ENCODE peak calls at places on chromosomes 1 and 21, in seven cellular contexts. One of them, this sample, is unnamed.
A peak's percentile ranks its signal among the peaks of the same experiment; 100 is the strongest.

GRCh38 chr1:31943546-31944184 is 5.5 kb upstream of the PTP4A2 start:
- DNase-seq in psoas muscle: no peak
- DNase-seq in left colon: no peak
- DNase-seq in NCI-H345: no peak
- DNase-seq in kidney glomerular epithelial cell: no peak
- DNase-seq in NCI-H2029: no peak
- DNase-seq in mesendoderm: no peak
- DNase-seq in this sample: peak; percentile 84

GRCh38 chr1:38815903-38816627 is 43.5 kb downstream of the RRAGC start:
- DNase-seq in mesendoderm: no peak
- DNase-seq in psoas muscle: no peak
- DNase-seq in NCI-H2029: no peak
- DNase-seq in NCI-H345: no peak
- DNase-seq in left colon: no peak
- DNase-seq in kidney glomerular epithelial cell: peak; percentile 27
- DNase-seq in this sample: peak; percentile 77

GRCh38 chr1:39205102-39205780 is 746 bp downstream of the MACF1 start:
- DNase-seq in left colon: no peak
- DNase-seq in NCI-H2029: no peak
- DNase-seq in mesendoderm: peak; percentile 84
- DNase-seq in NCI-H345: no peak
- DNase-seq in kidney glomerular epithelial cell: peak; percentile 66
- DNase-seq in psoas muscle: peak; percentile 58
- DNase-seq in this sample: peak; percentile 87

GRCh38 chr21:27564684-27565280 is 597.9 kb upstream of the ADAMTS5 start:
- DNase-seq in kidney glomerular epithelial cell: peak; percentile 66
- DNase-seq in psoas muscle: no peak
- DNase-seq in NCI-H345: no peak
- DNase-seq in mesendoderm: peak; percentile 65
- DNase-seq in left colon: no peak
- DNase-seq in NCI-H2029: no peak
- DNase-seq in this sample: peak; percentile 13

GRCh38 chr1:214004795-214005194 is 17.0 kb downstream of the PROX1 start:
- DNase-seq in NCI-H345: no peak
- DNase-seq in psoas muscle: no peak
- DNase-seq in left colon: no peak
- DNase-seq in kidney glomerular epithelial cell: no peak
- DNase-seq in mesendoderm: no peak
- DNase-seq in NCI-H2029: no peak
- DNase-seq in this sample: no peak

GRCh38 chr1:50491142-50491541 is 67.9 kb upstream of the DMRTA2 start:
- DNase-seq in mesendoderm: no peak
- DNase-seq in left colon: no peak
- DNase-seq in psoas muscle: no peak
- DNase-seq in kidney glomerular epithelial cell: no peak
- DNase-seq in NCI-H2029: no peak
- DNase-seq in NCI-H345: no peak
- DNase-seq in this sample: peak; percentile 40

GRCh38 chr1:156336242-156336641 is 1.9 kb downstream of the CCT3 start:
- DNase-seq in psoas muscle: no peak
- DNase-seq in left colon: no peak
- DNase-seq in NCI-H345: no peak
- DNase-seq in kidney glomerular epithelial cell: no peak
- DNase-seq in NCI-H2029: no peak
- DNase-seq in mesendoderm: peak; percentile 13
- DNase-seq in this sample: no peak

GRCh38 chr1:20472860-20473711 is 12.9 kb downstream of the CAMK2N1 start:
- DNase-seq in NCI-H2029: no peak
- DNase-seq in mesendoderm: peak; percentile 87
- DNase-seq in left colon: peak; percentile 81
- DNase-seq in kidney glomerular epithelial cell: peak; percentile 36
- DNase-seq in NCI-H345: no peak
- DNase-seq in psoas muscle: peak; percentile 82
- DNase-seq in this sample: peak; percentile 29

GRCh38 chr1:209389258-209389657 is 194.3 kb upstream of the CAMK1G start:
- DNase-seq in mesendoderm: peak; percentile 60
- DNase-seq in NCI-H2029: no peak
- DNase-seq in left colon: no peak
- DNase-seq in NCI-H345: no peak
- DNase-seq in kidney glomerular epithelial cell: peak; percentile 94
- DNase-seq in psoas muscle: no peak
- DNase-seq in this sample: no peak

GRCh38 chr21:35045539-35046222 is 3.4 kb downstream of the RUNX1 start:
- DNase-seq in psoas muscle: no peak
- DNase-seq in NCI-H345: no peak
- DNase-seq in kidney glomerular epithelial cell: no peak
- DNase-seq in NCI-H2029: no peak
- DNase-seq in left colon: no peak
- DNase-seq in mesendoderm: no peak
- DNase-seq in this sample: no peak

GRCh38 chr1:162857850-162858249 is 3.1 kb downstream of the CCDC190 start:
- DNase-seq in NCI-H345: no peak
- DNase-seq in kidney glomerular epithelial cell: peak; percentile 59
- DNase-seq in left colon: no peak
- DNase-seq in mesendoderm: no peak
- DNase-seq in psoas muscle: no peak
- DNase-seq in NCI-H2029: no peak
- DNase-seq in this sample: no peak

GRCh38 chr1:200040516-200041138 is 13.1 kb downstream of the NR5A2 start:
- DNase-seq in NCI-H2029: no peak
- DNase-seq in NCI-H345: no peak
- DNase-seq in psoas muscle: no peak
- DNase-seq in left colon: peak; percentile 60
- DNase-seq in kidney glomerular epithelial cell: no peak
- DNase-seq in mesendoderm: peak; percentile 83
- DNase-seq in this sample: no peak

GRCh38 chr1:77888071-77888428 is 374 bp upstream of the NEXN start:
- DNase-seq in psoas muscle: no peak
- DNase-seq in NCI-H345: no peak
- DNase-seq in kidney glomerular epithelial cell: peak; percentile 16
- DNase-seq in left colon: no peak
- DNase-seq in NCI-H2029: no peak
- DNase-seq in mesendoderm: no peak
- DNase-seq in this sample: no peak

GRCh38 chr1:158113759-158114127 is 67.0 kb upstream of the CD1D start:
- DNase-seq in psoas muscle: no peak
- DNase-seq in mesendoderm: no peak
- DNase-seq in NCI-H345: no peak
- DNase-seq in kidney glomerular epithelial cell: no peak
- DNase-seq in left colon: no peak
- DNase-seq in NCI-H2029: no peak
- DNase-seq in this sample: no peak

GRCh38 chr1:52595061-52595460 is 7.1 kb upstream of the GPX7 start:
- DNase-seq in mesendoderm: no peak
- DNase-seq in NCI-H345: no peak
- DNase-seq in NCI-H2029: no peak
- DNase-seq in left colon: no peak
- DNase-seq in kidney glomerular epithelial cell: no peak
- DNase-seq in psoas muscle: no peak
- DNase-seq in this sample: no peak

GRCh38 chr1:219442575-219442974 is 170.3 kb downstream of the ZC3H11B start:
- DNase-seq in left colon: no peak
- DNase-seq in kidney glomerular epithelial cell: no peak
- DNase-seq in mesendoderm: no peak
- DNase-seq in NCI-H2029: no peak
- DNase-seq in NCI-H345: no peak
- DNase-seq in psoas muscle: no peak
- DNase-seq in this sample: no peak

GRCh38 chr1:153552335-153552734 is 3.3 kb upstream of the S100A3 start:
- DNase-seq in mesendoderm: no peak
- DNase-seq in NCI-H345: no peak
- DNase-seq in left colon: no peak
- DNase-seq in NCI-H2029: no peak
- DNase-seq in kidney glomerular epithelial cell: no peak
- DNase-seq in psoas muscle: peak; percentile 42
- DNase-seq in this sample: no peak

GRCh38 chr1:185598326-185598725 is 135.9 kb upstream of the HMCN1 start:
- DNase-seq in mesendoderm: no peak
- DNase-seq in NCI-H345: no peak
- DNase-seq in psoas muscle: no peak
- DNase-seq in NCI-H2029: no peak
- DNase-seq in left colon: no peak
- DNase-seq in kidney glomerular epithelial cell: no peak
- DNase-seq in this sample: peak; percentile 43

GRCh38 chr1:2871246-2871815 is 69.8 kb upstream of the TTC34 start:
- DNase-seq in kidney glomerular epithelial cell: no peak
- DNase-seq in psoas muscle: no peak
- DNase-seq in NCI-H2029: no peak
- DNase-seq in left colon: no peak
- DNase-seq in mesendoderm: no peak
- DNase-seq in NCI-H345: no peak
- DNase-seq in this sample: no peak

GRCh38 chr1:2543543-2544092 is 12.6 kb upstream of the TNFRSF14 start:
- DNase-seq in NCI-H345: peak; percentile 60
- DNase-seq in NCI-H2029: no peak
- DNase-seq in psoas muscle: no peak
- DNase-seq in left colon: no peak
- DNase-seq in mesendoderm: no peak
- DNase-seq in kidney glomerular epithelial cell: no peak
- DNase-seq in this sample: peak; percentile 49

GRCh38 chr1:162235261-162235780 is 141.3 kb downstream of the SPATA46 start:
- DNase-seq in kidney glomerular epithelial cell: peak; percentile 78
- DNase-seq in psoas muscle: no peak
- DNase-seq in NCI-H2029: peak; percentile 38
- DNase-seq in mesendoderm: no peak
- DNase-seq in left colon: no peak
- DNase-seq in NCI-H345: no peak
- DNase-seq in this sample: peak; percentile 72

GRCh38 chr1:160144921-160145320 is 6.5 kb upstream of the ATP1A4 start:
- DNase-seq in NCI-H345: no peak
- DNase-seq in NCI-H2029: no peak
- DNase-seq in left colon: no peak
- DNase-seq in kidney glomerular epithelial cell: no peak
- DNase-seq in psoas muscle: no peak
- DNase-seq in mesendoderm: peak; percentile 66
- DNase-seq in this sample: no peak

GRCh38 chr1:1069061-1069710 is 4.9 kb downstream of the RNF223 start:
- DNase-seq in NCI-H345: peak; percentile 82
- DNase-seq in left colon: peak; percentile 84
- DNase-seq in NCI-H2029: peak; percentile 51
- DNase-seq in psoas muscle: peak; percentile 82
- DNase-seq in kidney glomerular epithelial cell: peak; percentile 62
- DNase-seq in mesendoderm: peak; percentile 88
- DNase-seq in this sample: peak; percentile 52

GRCh38 chr1:226128487-226129075 is 58.0 kb downstream of the ACBD3 start:
- DNase-seq in psoas muscle: no peak
- DNase-seq in mesendoderm: peak; percentile 53
- DNase-seq in NCI-H345: no peak
- DNase-seq in kidney glomerular epithelial cell: no peak
- DNase-seq in NCI-H2029: no peak
- DNase-seq in left colon: no peak
- DNase-seq in this sample: no peak

GRCh38 chr21:45050786-45051489 is 23.4 kb upstream of the ADARB1 start:
- DNase-seq in left colon: no peak
- DNase-seq in mesendoderm: no peak
- DNase-seq in NCI-H345: no peak
- DNase-seq in NCI-H2029: no peak
- DNase-seq in psoas muscle: no peak
- DNase-seq in kidney glomerular epithelial cell: peak; percentile 22
- DNase-seq in this sample: no peak

GRCh38 chr1:30728340-30728739 is 5.0 kb upstream of the MATN1 start:
- DNase-seq in psoas muscle: no peak
- DNase-seq in NCI-H345: no peak
- DNase-seq in left colon: no peak
- DNase-seq in NCI-H2029: no peak
- DNase-seq in mesendoderm: no peak
- DNase-seq in kidney glomerular epithelial cell: no peak
- DNase-seq in this sample: no peak

GRCh38 chr1:46288485-46289133 is 14.8 kb downstream of the LRRC41 start:
- DNase-seq in psoas muscle: no peak
- DNase-seq in kidney glomerular epithelial cell: peak; percentile 18
- DNase-seq in NCI-H2029: no peak
- DNase-seq in NCI-H345: no peak
- DNase-seq in mesendoderm: peak; percentile 81
- DNase-seq in left colon: no peak
- DNase-seq in this sample: peak; percentile 56